ENCODE peak calls at places on chromosomes 2 and 18, in five cellular contexts. H is stimulated activated CD4-positive, alpha-beta T cell treated with anti-CD3 and anti-CD28 coated beads, Interleukin-2, amount 100 ng/mL, for 48 hours; P is ACHN; Y is fibroblast of the aortic adventitia; N is HT-29. M is an unnamed sample.

GRCh38 chr18:37869051-37869450 is 303.5 kb upstream of the CELF4 start:
- DNase-seq in H (no peak), P (no peak), Y (no peak), N (no peak), M (no peak)

GRCh38 chr2:66389651-66390131 is 45.2 kb upstream of the MEIS1 start:
- DNase-seq in H (no peak), P (no peak), Y (peak; percentile 13), N (peak; percentile 84), M (peak; percentile 58)

GRCh38 chr2:46413111-46413510 is 66.3 kb upstream of the TMEM247 start:
- DNase-seq in H (no peak), P (no peak), Y (no peak), N (no peak), M (no peak)

GRCh38 chr2:105437708-105438103 is 38.9 kb upstream of the FHL2 start:
- DNase-seq in H (no peak), P (no peak), Y (peak; percentile 70), N (no peak), M (peak; percentile 61)

GRCh38 chr2:178829299-178829698 is 22.1 kb upstream of the TTN start:
- DNase-seq in H (no peak), P (no peak), Y (peak; percentile 60), N (no peak), M (peak; percentile 35)

GRCh38 chr2:139790807-139791206 is 1010.6 kb upstream of the NXPH2 start:
- DNase-seq in H (no peak), P (peak; percentile 56), Y (peak; percentile 28), N (peak; percentile 38), M (peak; percentile 35)

GRCh38 chr18:68769423-68769822 is 28.5 kb upstream of the CCDC102B start:
- DNase-seq in H (no peak), P (no peak), Y (peak; percentile 91), N (no peak), M (peak; percentile 74)

GRCh38 chr2:96329416-96329815 is 4.3 kb downstream of the ITPRIPL1 start:
- DNase-seq in H (no peak), P (no peak), Y (peak; percentile 81), N (no peak), M (peak; percentile 89)

GRCh38 chr18:8854962-8855361 is 149.6 kb downstream of the MTCL1 start:
- DNase-seq in H (no peak), P (no peak), Y (no peak), N (no peak), M (no peak)

GRCh38 chr18:3704556-3705162 is 254.7 kb downstream of the TGIF1 start:
- DNase-seq in H (no peak), P (peak; percentile 21), Y (peak; percentile 39), N (no peak), M (no peak)

GRCh38 chr2:102768892-102769291 is 7.1 kb downstream of the TMEM182 start:
- DNase-seq in H (no peak), P (no peak), Y (no peak), N (no peak), M (no peak)

GRCh38 chr18:77133051-77133919 is 702 bp upstream of the MBP start:
- DNase-seq in H (no peak), P (no peak), Y (peak; percentile 31), N (peak; percentile 37), M (no peak)

GRCh38 chr18:70154591-70155194 is 50.8 kb downstream of the RTTN start:
- DNase-seq in H (no peak), P (peak; percentile 7), Y (peak; percentile 10), N (peak; percentile 50), M (peak; percentile 41)

GRCh38 chr2:62305421-62306176 is 109.7 kb downstream of the B3GNT2 start:
- DNase-seq in H (peak; percentile 52), P (no peak), Y (no peak), N (peak; percentile 12), M (no peak)

GRCh38 chr2:170651603-170652002 is 63.5 kb upstream of the SP5 start:
- DNase-seq in H (no peak), P (no peak), Y (no peak), N (no peak), M (no peak)

GRCh38 chr2:147008481-147008880 is 836.3 kb upstream of the ACVR2A start:
- DNase-seq in H (no peak), P (no peak), Y (peak; percentile 43), N (no peak), M (peak; percentile 38)

GRCh38 chr18:14948163-14948540 is 200.2 kb downstream of the ANKRD30B start:
- DNase-seq in H (no peak), P (no peak), Y (no peak), N (no peak), M (no peak)

GRCh38 chr2:12066986-12067385 is 320.6 kb downstream of the LPIN1 start:
- DNase-seq in H (no peak), P (no peak), Y (no peak), N (no peak), M (no peak)

M was measured in fibroblast of mammary gland.